ENCODE peak calls at places on chromosomes 11 and 22, in eight cellular contexts. G, R, B, Y, T, V, C and F are unnamed samples.

GRCh38 chr11:61516675-61517516 is 8.3 kb downstream of the LRRC10B start:
- DNase-seq in G (peak), R (peak), B (no peak), Y (peak), T (no peak), V (peak), C (no peak), F (no peak)

GRCh38 chr11:94776351-94777321 is 8.5 kb downstream of the AMOTL1 start:
- DNase-seq in G (no peak), R (peak), B (peak), Y (no peak), T (no peak), V (no peak), C (peak), F (no peak)

GRCh38 chr11:62142043-62142375 is 18.2 kb downstream of the INCENP start:
- DNase-seq in G (no peak), R (no peak), B (no peak), Y (no peak), T (no peak), V (no peak), C (no peak), F (no peak)

GRCh38 chr22:31637938-31638618 is 23.9 kb downstream of the PISD start:
- DNase-seq in G (no peak), R (no peak), B (no peak), Y (peak), T (no peak), V (no peak), C (no peak), F (no peak)

GRCh38 chr11:59102259-59102765 is 4.7 kb upstream of the FAM111B start:
- DNase-seq in G (peak), R (peak), B (peak), Y (peak), T (no peak), V (no peak), C (peak), F (no peak)

GRCh38 chr11:109960831-109961230 is 132.4 kb upstream of the ZC3H12C start:
- DNase-seq in G (no peak), R (peak), B (no peak), Y (peak), T (no peak), V (no peak), C (no peak), F (no peak)

GRCh38 chr11:131713529-131714134 is 343.2 kb downstream of the NTM start:
- DNase-seq in G (no peak), R (no peak), B (no peak), Y (no peak), T (no peak), V (no peak), C (no peak), F (no peak)

GRCh38 chr11:443542-444199 is 1.9 kb upstream of the ANO9 start:
- DNase-seq in G (no peak), R (peak), B (no peak), Y (peak), T (no peak), V (no peak), C (no peak), F (peak)

DNA sequence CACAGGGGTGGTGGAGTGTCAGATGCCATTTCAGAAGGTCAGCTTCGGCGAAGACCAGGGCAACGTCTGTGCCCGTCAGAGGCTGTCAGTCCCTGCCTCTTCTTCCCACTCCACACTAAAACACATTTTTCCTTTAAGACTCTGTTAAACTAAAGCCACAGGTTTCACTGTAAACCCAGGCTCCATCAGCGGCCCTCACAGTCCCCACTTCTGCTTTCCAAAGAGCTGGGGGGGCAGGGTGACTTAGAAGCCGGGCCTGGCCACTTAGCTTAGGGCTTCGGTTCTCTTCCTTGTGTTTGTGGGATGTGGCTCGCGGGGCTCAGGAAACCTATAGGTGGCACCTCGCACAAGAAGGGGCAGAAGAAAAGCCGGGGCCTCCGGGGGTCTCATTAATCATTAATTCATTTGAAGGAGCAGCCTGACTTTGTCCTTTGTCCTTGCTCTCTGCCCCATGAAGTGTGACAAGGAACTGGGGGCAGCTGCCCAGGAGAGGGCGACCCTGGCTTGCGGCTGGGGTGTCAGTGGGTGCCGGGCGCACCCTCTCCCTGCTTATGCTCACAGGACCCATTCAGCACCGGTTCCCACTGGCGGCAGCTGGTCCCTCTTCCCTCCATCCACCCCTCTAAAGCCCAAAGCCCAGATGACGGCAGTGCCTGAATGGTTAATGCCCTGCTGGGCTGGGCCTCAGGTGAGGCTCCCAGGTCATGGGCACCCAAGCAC is 4.1 kb downstream of the SLC25A45 start:
- DNase-seq in G (no peak), R (no peak), B (no peak), Y (no peak), T (no peak), V (no peak), C (no peak), F (no peak)
- TF ChIP-seq CTCF in G (no peak), R (no peak), B (no peak), Y (peak), T (no peak), V (no peak), C (no peak), F (peak)

DNA sequence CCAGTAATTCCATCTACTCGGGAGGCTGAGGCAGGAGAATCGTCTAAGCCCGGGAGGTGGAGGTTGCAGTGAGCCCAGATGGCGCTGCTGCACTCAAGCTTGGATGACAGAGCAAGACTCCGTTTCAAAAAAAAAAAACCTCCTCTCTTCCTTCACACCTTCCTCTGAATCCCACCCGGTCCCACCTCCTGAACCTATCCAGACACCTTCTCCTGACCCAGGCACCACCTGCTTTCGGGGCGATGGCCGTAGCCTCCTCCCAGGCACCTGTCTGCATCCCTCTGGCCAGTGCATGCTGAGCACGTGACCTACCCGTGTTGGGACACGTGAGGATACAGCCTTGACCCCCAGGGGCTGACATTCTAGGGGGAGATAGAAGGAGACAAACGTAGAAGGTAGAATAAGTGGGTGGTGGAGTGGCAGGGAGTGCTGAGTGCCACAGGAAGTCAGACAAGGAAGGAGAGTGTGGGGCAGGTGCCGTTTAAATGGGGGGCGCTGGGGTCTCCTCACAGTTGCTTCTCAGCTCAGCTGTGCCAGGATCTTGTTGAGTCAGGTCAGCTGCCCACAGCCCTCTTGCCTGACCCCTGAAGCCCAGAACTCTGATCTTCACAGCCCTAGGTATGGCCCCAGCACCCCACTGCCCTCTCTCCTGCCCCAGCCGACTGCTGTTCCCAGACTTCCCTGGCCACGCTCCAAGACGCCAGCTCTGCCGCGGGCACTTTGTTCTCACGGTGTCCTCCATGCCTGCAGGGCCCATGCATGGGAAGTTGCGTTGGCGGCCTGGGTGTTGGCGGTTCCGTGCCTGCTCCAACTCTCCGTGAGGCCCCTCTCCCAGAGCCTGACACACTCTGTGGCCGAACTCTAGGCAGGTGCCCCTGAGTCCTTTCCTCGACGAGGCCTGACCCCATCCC is 1.2 kb upstream of the MIOX start:
- DNase-seq in G (no peak), R (no peak), B (no peak), Y (no peak), T (no peak), V (no peak), C (no peak), F (no peak)
- TF ChIP-seq CTCF in G (no peak), R (no peak), B (no peak), Y (no peak), T (no peak), V (no peak), C (no peak), F (peak)

GRCh38 chr11:119754199-119754598 is 25.2 kb upstream of the NECTIN1 start:
- DNase-seq in G (no peak), R (no peak), B (no peak), Y (no peak), T (no peak), V (no peak), C (no peak), F (no peak)

GRCh38 chr11:119751281-119752060 is 22.5 kb upstream of the NECTIN1 start:
- DNase-seq in G (no peak), R (no peak), B (no peak), Y (no peak), T (no peak), V (no peak), C (no peak), F (no peak)

GRCh38 chr11:119752946-119753345 is 23.9 kb upstream of the NECTIN1 start:
- DNase-seq in G (no peak), R (no peak), B (no peak), Y (no peak), T (no peak), V (no peak), C (no peak), F (no peak)

GRCh38 chr11:119750056-119750455 is 21.1 kb upstream of the NECTIN1 start:
- DNase-seq in G (no peak), R (no peak), B (peak), Y (no peak), T (no peak), V (no peak), C (no peak), F (no peak)

GRCh38 chr11:119752324-119752723 is 23.3 kb upstream of the NECTIN1 start:
- DNase-seq in G (no peak), R (no peak), B (no peak), Y (no peak), T (no peak), V (no peak), C (no peak), F (no peak)
- TF ChIP-seq CTCF in G (no peak), R (no peak), B (no peak), Y (no peak), T (no peak), V (no peak), C (no peak), F (no peak)

GRCh38 chr11:64351136-64351631 is 7.8 kb upstream of the RPS6KA4 start:
- DNase-seq in G (no peak), R (no peak), B (no peak), Y (no peak), T (no peak), V (peak), C (no peak), F (no peak)
- TF ChIP-seq CTCF in G (no peak), R (no peak), B (no peak), Y (no peak), T (no peak), V (no peak), C (no peak), F (no peak)

GRCh38 chr11:68727783-68728182 is 23.5 kb downstream of the TESMIN start:
- DNase-seq in G (no peak), R (peak), B (no peak), Y (no peak), T (no peak), V (no peak), C (no peak), F (no peak)
- TF ChIP-seq CTCF in G (no peak), R (peak), B (no peak), Y (no peak), T (no peak), V (no peak), C (no peak), F (peak)

GRCh38 chr22:30614879-30615278 is 7.9 kb downstream of the TCN2 start:
- DNase-seq in G (no peak), R (no peak), B (no peak), Y (no peak), T (no peak), V (no peak), C (no peak), F (no peak)

GRCh38 chr22:30614268-30614667 is 7.3 kb downstream of the TCN2 start:
- DNase-seq in G (no peak), R (no peak), B (no peak), Y (no peak), T (no peak), V (no peak), C (no peak), F (no peak)

GRCh38 chr22:30612789-30613188 is 5.8 kb downstream of the TCN2 start:
- DNase-seq in G (no peak), R (no peak), B (no peak), Y (no peak), T (no peak), V (no peak), C (no peak), F (no peak)

GRCh38 chr22:30617819-30618218 is 10.8 kb downstream of the TCN2 start:
- DNase-seq in G (no peak), R (no peak), B (no peak), Y (no peak), T (no peak), V (no peak), C (no peak), F (no peak)

DNA sequence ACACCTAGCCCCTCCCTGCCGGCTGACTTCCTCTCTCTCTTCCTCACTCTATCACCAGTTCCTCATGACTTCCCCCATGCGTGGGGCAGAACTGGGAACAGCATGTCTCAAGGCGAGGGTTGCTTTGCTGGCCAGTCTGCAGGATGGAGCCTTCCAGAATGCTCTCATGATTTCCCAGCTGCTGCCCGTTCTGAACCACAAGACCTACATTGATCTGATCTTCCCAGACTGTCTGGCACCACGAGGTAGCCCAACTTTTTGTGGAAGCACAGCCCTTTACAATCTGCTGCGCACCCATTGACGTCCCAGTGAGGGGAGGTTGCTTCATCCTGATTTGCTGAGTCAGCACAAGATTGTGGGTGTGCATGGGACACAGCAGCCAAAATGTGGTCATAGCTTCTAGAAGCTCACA is 8.6 kb downstream of the TCN2 start:
- DNase-seq in G (no peak), R (no peak), B (no peak), Y (no peak), T (no peak), V (no peak), C (no peak), F (no peak)
- TF ChIP-seq CTCF in G (no peak), R (no peak), B (no peak), Y (no peak), T (no peak), V (no peak), C (no peak), F (no peak)